ENCODE peak calls at places on chromosomes 3 and 15, in four cellular contexts. U, C, H and P are unnamed samples.

GRCh38 chr3:50950591-50950990 is 275.9 kb downstream of the DOCK3 start:
- DNase-seq in U (no peak), C (no peak), H (no peak), P (no peak)

GRCh38 chr3:126816956-126817777 is 113.1 kb downstream of the CHCHD6 start:
- DNase-seq in U (no peak), C (no peak), H (no peak), P (peak; percentile 69)

GRCh38 chr3:59802045-59802444 is 752.2 kb upstream of the CFAP20DC start:
- DNase-seq in U (no peak), C (no peak), H (no peak), P (no peak)

GRCh38 chr15:100533934-100534333 is 5.2 kb upstream of the CERS3 start:
- DNase-seq in U (no peak), C (no peak), H (no peak), P (no peak)

GRCh38 chr3:101963902-101964362 is 114.6 kb downstream of the NFKBIZ start:
- DNase-seq in U (peak; percentile 78), C (peak; percentile 32), H (no peak), P (no peak)

GRCh38 chr15:66613743-66614142 is 47.9 kb upstream of the LCTL start:
- DNase-seq in U (no peak), C (no peak), H (no peak), P (no peak)

GRCh38 chr15:99442268-99442897 is 123.4 kb upstream of the MEF2A start:
- DNase-seq in U (peak; percentile 90), C (peak; percentile 75), H (peak; percentile 35), P (peak; percentile 82)

GRCh38 chr3:72739521-72740466 is 108.5 kb downstream of the SHQ1 start:
- DNase-seq in U (peak; percentile 20), C (no peak), H (no peak), P (no peak)

GRCh38 chr3:184760337-184761119 is 48.7 kb upstream of the MAGEF1 start:
- DNase-seq in U (no peak), C (no peak), H (no peak), P (no peak)

GRCh38 chr3:15064299-15064834 is 748 bp downstream of the MRPS25 start:
- DNase-seq in U (peak; percentile 25), C (no peak), H (no peak), P (peak; percentile 22)

GRCh38 chr15:40751745-40752144 is 3.3 kb downstream of the RMDN3 start:
- DNase-seq in U (no peak), C (no peak), H (no peak), P (no peak)

GRCh38 chr15:40756938-40757337 is 1.9 kb upstream of the RMDN3 start:
- DNase-seq in U (no peak), C (no peak), H (no peak), P (no peak)

GRCh38 chr15:40754574-40754882 is 526 bp downstream of the RMDN3 start:
- DNase-seq in U (no peak), C (no peak), H (no peak), P (peak; percentile 41)

GRCh38 chr15:40755821-40756220 is 767 bp upstream of the RMDN3 start:
- DNase-seq in U (no peak), C (no peak), H (no peak), P (no peak)

GRCh38 chr15:40754883-40755815 is at the start of gene RMDN3:
- DNase-seq in U (peak; percentile 87), C (peak; percentile 91), H (peak; percentile 80), P (peak; percentile 95)
- TF ChIP-seq POLR2A in U (peak; percentile 82), C (peak; percentile 60), H (peak; percentile 74), P (peak; percentile 84)

DNA sequence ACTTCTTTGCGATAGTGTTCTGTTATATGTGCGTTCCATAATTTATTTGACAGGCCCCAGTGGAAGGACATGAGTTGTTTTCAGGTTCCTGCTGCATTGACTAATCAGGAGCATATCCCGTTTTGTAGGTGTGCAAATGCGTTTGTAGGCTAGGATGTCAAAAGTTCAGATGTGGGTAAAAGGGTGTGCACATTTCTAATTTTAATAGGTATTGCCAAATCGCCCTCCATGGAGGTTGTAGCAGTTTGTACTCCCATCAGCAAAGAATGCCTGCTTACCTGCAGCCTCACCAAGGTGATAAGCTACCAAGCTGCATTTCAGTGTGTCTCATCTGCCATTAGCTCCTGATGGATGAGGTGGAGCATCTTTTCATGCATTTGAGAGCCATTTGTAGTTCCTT is 36.3 kb downstream of the KLF13 start:
- DNase-seq in U (no peak), C (no peak), H (no peak), P (no peak)
- H3K4me1 ChIP-seq in U (peaks cover 16% of the 10 kb centered on the region), C (no peaks in the 10 kb centered on the region), H (peaks cover 3% of the 10 kb centered on the region), P (peaks cover 100% of the 10 kb centered on the region)

DNA sequence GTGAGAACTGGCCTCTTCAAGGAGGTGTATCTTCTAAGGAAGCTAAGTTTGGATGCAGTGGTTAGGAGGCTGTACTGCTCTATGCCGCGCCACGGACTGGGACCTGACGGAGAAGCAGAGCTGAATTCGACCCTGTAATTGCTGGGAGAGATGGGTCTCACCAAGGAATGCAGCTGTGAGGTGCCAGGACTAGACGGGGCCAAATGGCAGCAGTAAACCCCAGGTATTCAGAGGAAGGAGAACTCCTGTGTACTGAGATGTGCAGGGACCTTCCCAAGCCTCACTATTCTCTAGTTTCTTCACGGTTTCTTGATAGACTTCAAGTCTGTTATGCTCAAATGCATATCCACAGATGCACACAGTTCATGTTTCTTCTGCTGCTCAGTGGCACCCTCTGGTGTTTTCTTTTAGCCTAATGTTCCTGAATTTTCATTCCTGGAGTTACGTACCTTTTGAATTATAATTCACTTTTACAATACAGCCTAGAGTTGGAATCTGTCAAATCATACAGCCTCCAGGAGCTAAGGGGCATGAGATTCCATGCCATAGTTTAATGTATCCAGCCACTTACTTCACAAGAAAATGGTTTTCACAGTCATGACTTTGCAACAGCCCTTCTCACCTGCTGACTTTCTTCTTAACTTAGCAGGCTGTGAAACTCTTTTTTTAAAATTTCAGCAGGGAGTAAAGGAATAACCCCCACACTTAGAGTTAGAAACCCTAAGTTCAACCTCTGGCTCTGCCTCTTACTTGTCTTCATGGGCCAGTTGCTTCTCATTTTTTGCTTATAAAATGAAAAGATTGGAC is 61.8 kb downstream of the GLDN start:
- DNase-seq in U (peak; percentile 49), C (no peak), H (peak; percentile 23), P (no peak)
- TF ChIP-seq CTCF in U (peak; percentile 67), C (peak; percentile 29), H (peak; percentile 39), P (peak; percentile 27)

GRCh38 chr15:80578871-80579270 is 116.2 kb upstream of the ABHD17C start:
- DNase-seq in U (no peak), C (no peak), H (no peak), P (no peak)

GRCh38 chr15:80580536-80581260 is 114.4 kb upstream of the ABHD17C start:
- DNase-seq in U (no peak), C (no peak), H (no peak), P (no peak)

GRCh38 chr15:80579611-80580010 is 115.5 kb upstream of the ABHD17C start:
- DNase-seq in U (no peak), C (no peak), H (no peak), P (no peak)

GRCh38 chr15:80581976-80582375 is 113.1 kb upstream of the ABHD17C start:
- DNase-seq in U (peak; percentile 38), C (no peak), H (no peak), P (no peak)

GRCh38 chr15:80580107-80580506 is 115.0 kb upstream of the ABHD17C start:
- DNase-seq in U (peak; percentile 80), C (no peak), H (no peak), P (no peak)
- TF ChIP-seq POLR2A in U (no peak), C (no peak), H (no peak), P (no peak)

DNA sequence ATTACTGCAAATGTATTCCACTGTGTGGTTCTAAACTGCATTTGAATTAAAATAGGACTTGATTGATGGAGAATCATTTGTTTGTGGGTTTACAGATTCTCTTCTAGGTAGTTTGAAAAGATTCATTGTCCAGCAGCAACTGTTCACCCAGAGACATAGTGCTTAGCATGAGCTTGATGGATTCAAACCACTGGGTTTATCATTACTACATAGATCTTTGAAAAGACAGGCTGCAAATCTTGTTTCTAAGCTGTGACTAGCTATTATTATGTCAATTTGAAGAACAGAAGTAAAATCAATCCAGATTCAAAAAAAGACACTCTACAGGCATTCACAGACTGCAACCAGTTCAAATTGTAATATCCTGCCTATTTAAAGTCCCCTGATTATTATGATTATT is 49.8 kb downstream of the MBNL1 start:
- DNase-seq in U (no peak), C (no peak), H (no peak), P (no peak)
- H3K4me1 ChIP-seq in U (peaks cover 14% of the 10 kb centered on the region), C (peaks cover 24% of the 10 kb centered on the region), H (peaks cover 14% of the 10 kb centered on the region), P (peaks cover 13% of the 10 kb centered on the region)

GRCh38 chr3:54850484-54851003 is 77.3 kb downstream of the LRTM1 start:
- DNase-seq in U (no peak), C (no peak), H (no peak), P (no peak)

GRCh38 chr3:54857343-54857742 is 70.5 kb downstream of the LRTM1 start:
- DNase-seq in U (no peak), C (no peak), H (no peak), P (peak; percentile 24)

GRCh38 chr3:54858386-54858785 is 69.5 kb downstream of the LRTM1 start:
- DNase-seq in U (no peak), C (no peak), H (no peak), P (no peak)

GRCh38 chr3:54856271-54856670 is 71.6 kb downstream of the LRTM1 start:
- DNase-seq in U (no peak), C (no peak), H (no peak), P (no peak)

GRCh38 chr3:54853573-54854404 is 74.1 kb downstream of the LRTM1 start:
- DNase-seq in U (peak; percentile 74), C (peak; percentile 67), H (no peak), P (peak; percentile 91)
- TF ChIP-seq CTCF in U (peak; percentile 83), C (peak; percentile 85), H (peak; percentile 16), P (peak; percentile 75)

DNA sequence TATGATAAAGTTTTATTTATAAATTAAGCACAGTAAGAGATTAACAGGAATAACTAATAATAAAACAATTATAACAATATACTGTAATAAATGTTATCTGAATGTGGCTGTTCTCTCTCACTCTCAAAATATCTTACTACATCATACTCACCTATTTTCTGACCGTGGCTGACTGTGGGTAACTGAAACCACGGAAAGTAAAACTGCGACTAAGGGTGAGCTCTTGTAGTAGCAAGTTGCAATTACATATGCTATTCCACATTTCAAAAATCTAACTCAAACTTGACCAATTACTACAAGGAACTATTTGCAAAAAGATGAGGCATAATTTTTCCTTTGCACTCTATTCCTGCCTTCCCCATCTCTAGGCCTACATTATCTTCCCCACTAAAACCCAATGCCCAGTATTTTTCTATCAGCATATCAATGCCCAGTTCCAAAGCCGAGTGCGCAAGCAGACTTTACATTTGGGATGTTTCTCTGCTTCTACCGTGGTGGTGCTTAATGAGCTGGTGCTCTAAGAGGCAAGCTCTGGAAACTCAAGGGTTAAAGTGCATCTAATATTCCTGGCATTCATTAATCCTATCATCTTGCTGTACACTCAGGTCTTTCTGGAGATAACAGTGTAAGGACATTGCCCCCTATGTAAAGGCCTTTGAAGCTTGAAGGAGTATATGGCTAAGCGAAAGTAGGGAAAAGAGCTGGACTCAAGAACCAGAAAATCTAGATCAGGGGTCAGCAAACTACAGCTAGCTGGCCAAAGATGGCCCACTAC is 6.7 kb downstream of the PCYT1A start:
- DNase-seq in U (no peak), C (no peak), H (no peak), P (no peak)
- TF ChIP-seq POLR2A in U (no peak), C (no peak), H (no peak), P (no peak)